ENCODE peak calls at places on chromosomes 13 and 19, in four cellular contexts. One of them, this sample, is unnamed.
A peak's percentile ranks its signal among the peaks of the same experiment; 100 is the strongest.

GRCh38 chr13:51453959-51454703 is 1.3 kb upstream of the INTS6 start:
- DNase-seq in HFF-Myc: no peak
- DNase-seq in bronchial epithelial cell: peak; percentile 22
- DNase-seq in astrocyte of the spinal cord: peak; percentile 40
- DNase-seq in this sample: no peak

GRCh38 chr13:94195715-94196114 is 283.8 kb downstream of the DCT start:
- DNase-seq in HFF-Myc: peak; percentile 27
- DNase-seq in bronchial epithelial cell: peak; percentile 22
- DNase-seq in astrocyte of the spinal cord: peak; percentile 93
- DNase-seq in this sample: peak; percentile 67

GRCh38 chr13:106505295-106505694 is 30.2 kb downstream of the EFNB2 start:
- DNase-seq in bronchial epithelial cell: no peak
- DNase-seq in HFF-Myc: no peak
- DNase-seq in astrocyte of the spinal cord: no peak
- DNase-seq in this sample: no peak

GRCh38 chr19:13098291-13099072 is 4.2 kb downstream of the LYL1 start:
- DNase-seq in bronchial epithelial cell: peak; percentile 16
- DNase-seq in HFF-Myc: no peak
- DNase-seq in astrocyte of the spinal cord: peak; percentile 67
- DNase-seq in this sample: no peak

GRCh38 chr13:78608705-78609463 is 5.5 kb upstream of the POU4F1 start:
- DNase-seq in astrocyte of the spinal cord: no peak
- DNase-seq in bronchial epithelial cell: no peak
- DNase-seq in HFF-Myc: no peak
- DNase-seq in this sample: no peak

GRCh38 chr13:101210774-101211173 is 205.5 kb downstream of the NALCN start:
- DNase-seq in astrocyte of the spinal cord: no peak
- DNase-seq in HFF-Myc: no peak
- DNase-seq in bronchial epithelial cell: no peak
- DNase-seq in this sample: no peak

GRCh38 chr13:97224544-97225324 is 2.6 kb downstream of the MBNL2 start:
- DNase-seq in bronchial epithelial cell: peak; percentile 74
- DNase-seq in astrocyte of the spinal cord: peak; percentile 69
- DNase-seq in HFF-Myc: no peak
- DNase-seq in this sample: no peak

GRCh38 chr13:19658831-19659230 is 25.4 kb downstream of the MPHOSPH8 start:
- DNase-seq in bronchial epithelial cell: no peak
- DNase-seq in astrocyte of the spinal cord: no peak
- DNase-seq in HFF-Myc: no peak
- DNase-seq in this sample: no peak

GRCh38 chr13:113665582-113666323 is 1.3 kb upstream of the GRK1 start:
- DNase-seq in bronchial epithelial cell: no peak
- DNase-seq in astrocyte of the spinal cord: no peak
- DNase-seq in HFF-Myc: no peak
- DNase-seq in this sample: no peak

GRCh38 chr19:1357695-1358094 is 26.0 kb upstream of the NDUFS7 start:
- DNase-seq in bronchial epithelial cell: no peak
- DNase-seq in HFF-Myc: no peak
- DNase-seq in astrocyte of the spinal cord: no peak
- DNase-seq in this sample: no peak

GRCh38 chr19:35070471-35070870 is 28.9 kb downstream of the HPN start:
- DNase-seq in HFF-Myc: no peak
- DNase-seq in bronchial epithelial cell: no peak
- DNase-seq in astrocyte of the spinal cord: no peak
- DNase-seq in this sample: no peak

GRCh38 chr13:30396434-30397075 is 25.7 kb upstream of the UBE2L5 start:
- DNase-seq in bronchial epithelial cell: peak; percentile 50
- DNase-seq in HFF-Myc: no peak
- DNase-seq in astrocyte of the spinal cord: no peak
- DNase-seq in this sample: no peak

GRCh38 chr19:33302974-33303790 is 848 bp upstream of the CEBPA start:
- DNase-seq in HFF-Myc: no peak
- DNase-seq in astrocyte of the spinal cord: peak; percentile 34
- DNase-seq in bronchial epithelial cell: no peak
- DNase-seq in this sample: no peak

GRCh38 chr13:29946093-29946492 is 95.7 kb upstream of the UBL3 start:
- DNase-seq in astrocyte of the spinal cord: no peak
- DNase-seq in HFF-Myc: no peak
- DNase-seq in bronchial epithelial cell: no peak
- DNase-seq in this sample: no peak

GRCh38 chr19:31304877-31305312 is 44.3 kb downstream of the TSHZ3 start:
- DNase-seq in astrocyte of the spinal cord: no peak
- DNase-seq in bronchial epithelial cell: no peak
- DNase-seq in HFF-Myc: no peak
- DNase-seq in this sample: no peak

GRCh38 chr13:26534036-26534726 is 23.3 kb upstream of the WASF3 start:
- DNase-seq in astrocyte of the spinal cord: no peak
- DNase-seq in HFF-Myc: no peak
- DNase-seq in bronchial epithelial cell: no peak
- DNase-seq in this sample: no peak

GRCh38 chr13:100870898-100871297 is 196.3 kb upstream of the TMTC4 start:
- DNase-seq in bronchial epithelial cell: no peak
- DNase-seq in astrocyte of the spinal cord: no peak
- DNase-seq in HFF-Myc: no peak
- DNase-seq in this sample: no peak

GRCh38 chr13:111893607-111894443 is 173.1 kb upstream of the SOX1 start:
- DNase-seq in bronchial epithelial cell: no peak
- DNase-seq in HFF-Myc: no peak
- DNase-seq in astrocyte of the spinal cord: no peak
- DNase-seq in this sample: no peak

GRCh38 chr13:20197361-20197834 is 4.7 kb upstream of the GJB2 start:
- DNase-seq in bronchial epithelial cell: peak; percentile 59
- DNase-seq in HFF-Myc: peak; percentile 6
- DNase-seq in astrocyte of the spinal cord: peak; percentile 79
- DNase-seq in this sample: no peak

GRCh38 chr13:39998166-39998565 is 342.7 kb downstream of the COG6 start:
- DNase-seq in astrocyte of the spinal cord: no peak
- DNase-seq in bronchial epithelial cell: no peak
- DNase-seq in HFF-Myc: no peak
- DNase-seq in this sample: no peak

GRCh38 chr13:43273362-43273761 is 250.0 kb downstream of the DNAJC15 start:
- DNase-seq in HFF-Myc: no peak
- DNase-seq in bronchial epithelial cell: peak; percentile 24
- DNase-seq in astrocyte of the spinal cord: peak; percentile 54
- DNase-seq in this sample: no peak

DNA sequence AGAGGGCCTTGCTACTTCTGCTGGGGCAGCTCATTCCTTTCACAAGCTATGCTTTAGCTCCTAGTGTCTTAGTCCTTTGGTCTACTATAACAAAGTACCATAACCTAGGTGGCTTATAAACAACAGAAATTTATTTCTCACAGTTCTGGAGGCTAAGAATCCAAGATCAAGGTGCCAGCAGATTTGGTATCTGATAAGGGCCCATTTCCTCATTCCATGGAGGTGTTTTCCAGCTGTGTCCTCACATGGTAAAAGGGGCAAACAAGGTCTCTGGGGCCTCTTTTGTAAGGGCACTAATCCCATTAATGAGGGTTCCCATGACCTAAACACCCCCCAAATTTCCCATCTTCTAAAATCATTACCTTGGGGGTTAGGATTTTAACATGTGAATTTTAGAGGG is 57.9 kb upstream of the LRCH1 start:
- DNase-seq in bronchial epithelial cell: no peak
- DNase-seq in astrocyte of the spinal cord: no peak
- DNase-seq in HFF-Myc: no peak
- DNase-seq in this sample: no peak
- TF ChIP-seq CTCF in bronchial epithelial cell: no peak
- TF ChIP-seq CTCF in astrocyte of the spinal cord: no peak
- TF ChIP-seq CTCF in HFF-Myc: no peak
- TF ChIP-seq CTCF in this sample: no peak

GRCh38 chr19:45092747-45093678 is at the start of gene PPP1R37:
- DNase-seq in bronchial epithelial cell: peak; percentile 94
- DNase-seq in HFF-Myc: peak; percentile 94
- DNase-seq in astrocyte of the spinal cord: peak; percentile 98
- DNase-seq in this sample: peak; percentile 69
- TF ChIP-seq CTCF in bronchial epithelial cell: peak; percentile 31
- TF ChIP-seq CTCF in HFF-Myc: peak; percentile 10
- TF ChIP-seq CTCF in astrocyte of the spinal cord: peak; percentile 22
- TF ChIP-seq CTCF in this sample: peak; percentile 53

GRCh38 chr13:36193151-36193855 is 21.1 kb downstream of the SOHLH2 start:
- DNase-seq in HFF-Myc: no peak
- DNase-seq in bronchial epithelial cell: peak; percentile 53
- DNase-seq in astrocyte of the spinal cord: peak; percentile 54
- DNase-seq in this sample: no peak

GRCh38 chr13:36190771-36191170 is 23.6 kb downstream of the SOHLH2 start:
- DNase-seq in bronchial epithelial cell: no peak
- DNase-seq in HFF-Myc: no peak
- DNase-seq in astrocyte of the spinal cord: peak; percentile 38
- DNase-seq in this sample: no peak

GRCh38 chr13:36188446-36188845 is 25.9 kb downstream of the SOHLH2 start:
- DNase-seq in HFF-Myc: no peak
- DNase-seq in astrocyte of the spinal cord: no peak
- DNase-seq in bronchial epithelial cell: no peak
- DNase-seq in this sample: no peak

DNA sequence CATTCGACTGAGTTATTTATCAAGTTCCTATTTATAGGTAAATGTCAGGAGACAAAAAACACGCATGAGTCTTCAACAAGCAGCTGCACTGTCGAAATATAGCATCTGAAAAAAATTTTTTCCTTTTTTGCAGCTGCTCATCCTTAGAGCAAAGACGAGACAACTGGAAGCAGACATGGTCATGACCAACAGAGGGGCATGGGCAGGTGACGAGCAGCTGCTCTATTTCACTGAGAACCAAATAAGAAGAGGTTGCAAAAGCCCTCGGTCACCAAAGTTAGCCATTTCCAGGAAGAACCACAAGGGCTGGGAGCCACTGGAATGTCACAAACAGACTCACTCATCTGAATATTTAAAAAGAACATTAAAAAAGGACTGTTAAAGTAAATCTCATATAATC is 22.2 kb downstream of the SOHLH2 start:
- DNase-seq in HFF-Myc: no peak
- DNase-seq in astrocyte of the spinal cord: peak; percentile 7
- DNase-seq in bronchial epithelial cell: no peak
- DNase-seq in this sample: no peak
- TF ChIP-seq CTCF in HFF-Myc: no peak
- TF ChIP-seq CTCF in astrocyte of the spinal cord: no peak
- TF ChIP-seq CTCF in bronchial epithelial cell: no peak
- TF ChIP-seq CTCF in this sample: no peak

GRCh38 chr19:5173993-5174392 is 166.6 kb downstream of the PTPRS start:
- DNase-seq in HFF-Myc: no peak
- DNase-seq in bronchial epithelial cell: no peak
- DNase-seq in astrocyte of the spinal cord: no peak
- DNase-seq in this sample: no peak

GRCh38 chr19:5171711-5172110 is 168.9 kb downstream of the PTPRS start:
- DNase-seq in astrocyte of the spinal cord: no peak
- DNase-seq in HFF-Myc: no peak
- DNase-seq in bronchial epithelial cell: peak; percentile 8
- DNase-seq in this sample: no peak

GRCh38 chr19:5166262-5166661 is 174.3 kb downstream of the PTPRS start:
- DNase-seq in HFF-Myc: peak; percentile 26
- DNase-seq in bronchial epithelial cell: peak; percentile 65
- DNase-seq in astrocyte of the spinal cord: peak; percentile 49
- DNase-seq in this sample: peak; percentile 3

GRCh38 chr19:5172859-5173577 is 167.6 kb downstream of the PTPRS start:
- DNase-seq in bronchial epithelial cell: peak; percentile 96
- DNase-seq in HFF-Myc: peak; percentile 87
- DNase-seq in astrocyte of the spinal cord: peak; percentile 97
- DNase-seq in this sample: peak; percentile 85

GRCh38 chr19:5170329-5170745 is 170.3 kb downstream of the PTPRS start:
- DNase-seq in bronchial epithelial cell: no peak
- DNase-seq in HFF-Myc: no peak
- DNase-seq in astrocyte of the spinal cord: no peak
- DNase-seq in this sample: no peak
- TF ChIP-seq CTCF in bronchial epithelial cell: peak; percentile 67
- TF ChIP-seq CTCF in HFF-Myc: peak; percentile 78
- TF ChIP-seq CTCF in astrocyte of the spinal cord: peak; percentile 57
- TF ChIP-seq CTCF in this sample: peak; percentile 58

DNA sequence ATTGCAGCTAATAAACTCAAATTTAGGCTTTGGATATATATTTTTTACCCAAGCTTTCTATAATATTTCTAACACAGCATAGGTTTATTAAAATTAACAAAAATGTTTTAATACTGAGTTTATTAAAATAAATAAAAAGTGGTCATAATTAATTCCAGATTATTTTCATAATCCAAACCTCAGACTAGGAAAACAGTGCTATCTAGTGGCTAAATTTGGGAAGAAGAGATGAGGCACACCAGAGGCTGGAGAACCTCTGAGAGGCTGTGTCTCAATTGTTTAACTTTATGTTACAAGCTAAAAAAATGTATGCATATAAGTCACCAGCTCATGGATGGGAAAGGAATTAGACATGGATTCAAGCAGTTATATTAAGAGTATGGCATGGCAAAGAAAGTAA is 392.5 kb downstream of the DIAPH3 start:
- DNase-seq in astrocyte of the spinal cord: peak; percentile 33
- DNase-seq in bronchial epithelial cell: no peak
- DNase-seq in HFF-Myc: no peak
- DNase-seq in this sample: no peak
- TF ChIP-seq CTCF in astrocyte of the spinal cord: peak; percentile 69
- TF ChIP-seq CTCF in bronchial epithelial cell: peak; percentile 51
- TF ChIP-seq CTCF in HFF-Myc: peak; percentile 57
- TF ChIP-seq CTCF in this sample: peak; percentile 61

DNA sequence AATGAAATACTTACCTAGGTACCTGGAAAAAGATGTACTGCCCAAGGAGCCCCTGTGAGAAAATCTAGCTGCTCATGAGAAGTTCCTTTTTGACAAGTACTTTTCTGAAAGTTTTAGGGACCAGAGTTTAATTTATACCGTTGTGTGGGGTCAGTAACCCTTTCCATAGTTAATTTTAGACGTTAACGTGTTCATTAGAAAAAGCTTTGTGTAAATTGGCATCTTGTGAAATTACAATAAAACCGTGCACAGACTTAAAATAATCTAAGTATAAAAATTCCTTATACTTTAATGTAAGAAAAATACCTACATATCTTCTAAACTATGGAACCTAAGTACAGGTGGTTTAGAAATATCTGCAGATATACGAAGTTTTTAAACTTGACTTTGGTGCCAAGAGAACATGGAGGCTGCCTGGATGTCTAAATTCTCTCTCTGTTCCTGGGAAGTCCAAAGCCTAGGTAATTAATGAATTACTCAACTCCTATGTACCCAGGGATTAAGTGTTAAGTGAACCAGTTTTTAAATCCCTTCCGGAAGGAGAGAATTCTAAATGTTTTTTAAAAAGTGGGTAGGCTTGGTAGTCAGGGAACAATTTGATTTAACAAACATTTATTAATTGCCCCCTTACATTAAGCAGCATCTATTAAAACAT is 50.2 kb upstream of the PDX1 start:
- DNase-seq in HFF-Myc: no peak
- DNase-seq in astrocyte of the spinal cord: no peak
- DNase-seq in bronchial epithelial cell: no peak
- DNase-seq in this sample: no peak
- TF ChIP-seq CTCF in HFF-Myc: no peak
- TF ChIP-seq CTCF in astrocyte of the spinal cord: no peak
- TF ChIP-seq CTCF in bronchial epithelial cell: no peak
- TF ChIP-seq CTCF in this sample: no peak

GRCh38 chr19:51440846-51441409 is 17.3 kb downstream of the SIGLEC8 start:
- DNase-seq in astrocyte of the spinal cord: no peak
- DNase-seq in HFF-Myc: no peak
- DNase-seq in bronchial epithelial cell: no peak
- DNase-seq in this sample: no peak

GRCh38 chr19:51440052-51440451 is 18.2 kb downstream of the SIGLEC8 start:
- DNase-seq in HFF-Myc: no peak
- DNase-seq in astrocyte of the spinal cord: no peak
- DNase-seq in bronchial epithelial cell: no peak
- DNase-seq in this sample: no peak

GRCh38 chr19:51433092-51433491 is 15.7 kb upstream of the SIGLEC10 start:
- DNase-seq in bronchial epithelial cell: no peak
- DNase-seq in HFF-Myc: no peak
- DNase-seq in astrocyte of the spinal cord: no peak
- DNase-seq in this sample: no peak

GRCh38 chr19:51441410-51442390 is 16.6 kb downstream of the SIGLEC8 start:
- DNase-seq in bronchial epithelial cell: no peak
- DNase-seq in HFF-Myc: no peak
- DNase-seq in astrocyte of the spinal cord: no peak
- DNase-seq in this sample: no peak

GRCh38 chr19:51439021-51439465 is 19.2 kb downstream of the SIGLEC8 start:
- DNase-seq in HFF-Myc: no peak
- DNase-seq in astrocyte of the spinal cord: no peak
- DNase-seq in bronchial epithelial cell: peak; percentile 2
- DNase-seq in this sample: no peak
- TF ChIP-seq CTCF in HFF-Myc: no peak
- TF ChIP-seq CTCF in astrocyte of the spinal cord: peak; percentile 13
- TF ChIP-seq CTCF in bronchial epithelial cell: no peak
- TF ChIP-seq CTCF in this sample: peak; percentile 6

This sample was measured in AG04449.